ENCODE peak calls at places on chromosome X, in eight cellular contexts. N is heart left ventricle, B is Calu3, L is activated B cell treated with CpG ODN at 0.5 μM for 24 hours, H is upper lobe of left lung, J is endodermal cell, E is ascending aorta, O is GM10248. K is an unnamed sample.

GRCh38 chrX:26597981-26598380 is 382.0 kb downstream of the MAGEB5 start:
- DNase-seq in H (no peak), E (no peak), L (no peak), N (no peak), J (no peak), B (no peak), O (no peak), K (no peak)

GRCh38 chrX:20361081-20361889 is 94.6 kb upstream of the RPS6KA3 start:
- DNase-seq in J (no peak), E (no peak), L (no peak), B (peak), H (peak), O (no peak), N (no peak), K (no peak)

GRCh38 chrX:92247076-92247475 is 467.9 kb downstream of the PCDH11X start:
- DNase-seq in E (no peak), J (no peak), H (no peak), B (no peak), O (no peak), N (no peak), L (no peak), K (no peak)

GRCh38 chrX:150408561-150408960 is 45.4 kb downstream of the MAMLD1 start:
- DNase-seq in H (no peak), J (no peak), B (no peak), O (no peak), L (no peak), N (no peak), E (no peak), K (no peak)

GRCh38 chrX:56792270-56793111 is 63.4 kb downstream of the NBDY start:
- DNase-seq in H (peak), B (no peak), J (peak), E (no peak), N (no peak), L (no peak), O (no peak), K (no peak)

GRCh38 chrX:150361777-150362351 is 1.3 kb upstream of the MAMLD1 start:
- DNase-seq in N (peak), B (peak), O (no peak), L (peak), H (no peak), E (no peak), J (peak), K (peak)

GRCh38 chrX:48683411-48683982 is at the start of gene WAS:
- DNase-seq in J (no peak), H (peak), L (peak), B (no peak), E (no peak), N (no peak), O (peak), K (no peak)

GRCh38 chrX:130877892-130878321 is 25.1 kb downstream of the ENOX2 start:
- DNase-seq in J (no peak), O (no peak), B (no peak), H (no peak), N (no peak), E (no peak), L (no peak), K (no peak)

GRCh38 chrX:76420237-76420636 is 7.3 kb upstream of the MAGEE1 start:
- DNase-seq in J (no peak), N (no peak), L (no peak), H (no peak), B (no peak), E (no peak), O (no peak), K (no peak)

GRCh38 chrX:72330131-72330530 is 24.4 kb upstream of the CITED1 start:
- DNase-seq in J (no peak), L (no peak), O (no peak), E (no peak), H (no peak), B (no peak), N (no peak), K (no peak)

DNA sequence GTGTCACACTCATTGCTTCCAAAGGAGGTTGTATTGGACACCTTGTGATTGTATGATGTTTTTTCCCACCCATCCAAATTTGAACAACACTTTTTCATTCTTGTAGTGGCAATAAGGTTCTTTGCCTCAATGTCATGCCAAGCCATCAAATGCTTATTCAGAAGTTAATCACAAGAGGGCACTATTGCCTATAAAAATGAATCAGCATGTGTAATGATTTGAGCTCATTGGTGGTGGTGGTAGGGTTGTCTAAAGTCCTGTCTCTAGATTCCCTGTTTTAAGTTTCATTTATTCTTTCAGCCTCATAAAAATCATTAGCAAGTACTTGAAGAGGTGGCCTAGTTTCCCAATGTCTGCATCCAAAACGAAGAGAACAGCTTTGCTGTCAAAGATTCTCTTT is 37.0 kb downstream of the IRS4 start:
- DNase-seq in E (no peak), H (no peak), L (no peak), J (no peak), O (peak), B (no peak), N (no peak), K (no peak)
- TF ChIP-seq CTCF in E (no peak), H (no peak), L (no peak), J (peak), O (peak), B (no peak), N (no peak), K (peak)

GRCh38 chrX:10787264-10787663 is 166.9 kb upstream of the MID1 start:
- DNase-seq in H (no peak), J (no peak), O (no peak), E (no peak), L (no peak), B (no peak), N (no peak), K (no peak)
- TF ChIP-seq CTCF in H (no peak), J (no peak), O (no peak), E (no peak), L (no peak), B (no peak), N (no peak), K (no peak)

DNA sequence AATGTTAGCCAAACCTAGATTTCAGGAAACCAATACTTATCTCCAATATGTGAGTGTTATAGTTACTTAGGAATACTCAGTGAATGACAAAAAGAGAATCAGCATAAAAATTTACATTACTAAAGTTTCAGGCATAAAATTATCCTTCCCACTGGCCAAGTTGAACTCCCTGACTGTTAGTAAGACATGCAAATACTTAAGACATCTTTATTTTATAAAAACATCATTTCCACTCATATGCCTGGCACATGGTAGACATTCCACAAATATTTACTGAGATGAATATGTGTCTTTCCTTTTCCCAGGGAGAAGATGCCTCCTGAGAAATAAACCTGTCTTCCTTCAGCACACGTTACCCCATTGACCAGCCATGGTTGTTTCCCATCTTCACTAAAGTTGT is 7.3 kb downstream of the VEGFD start:
- DNase-seq in N (no peak), J (no peak), E (no peak), L (no peak), B (no peak), H (no peak), O (no peak), K (no peak)
- TF ChIP-seq CTCF in N (no peak), J (no peak), E (no peak), L (no peak), B (no peak), H (no peak), O (no peak), K (no peak)

GRCh38 chrX:49756692-49757091 is 60.9 kb upstream of the PAGE1 start:
- DNase-seq in J (no peak), E (no peak), B (no peak), N (no peak), O (no peak), H (no peak), L (no peak), K (no peak)

GRCh38 chrX:49753691-49754090 is 57.9 kb upstream of the PAGE1 start:
- DNase-seq in N (no peak), H (no peak), E (no peak), B (no peak), J (no peak), O (no peak), L (no peak), K (no peak)

GRCh38 chrX:49748211-49748956 is 52.6 kb upstream of the PAGE1 start:
- DNase-seq in B (no peak), L (no peak), O (no peak), E (no peak), J (no peak), H (no peak), N (no peak), K (no peak)

DNA sequence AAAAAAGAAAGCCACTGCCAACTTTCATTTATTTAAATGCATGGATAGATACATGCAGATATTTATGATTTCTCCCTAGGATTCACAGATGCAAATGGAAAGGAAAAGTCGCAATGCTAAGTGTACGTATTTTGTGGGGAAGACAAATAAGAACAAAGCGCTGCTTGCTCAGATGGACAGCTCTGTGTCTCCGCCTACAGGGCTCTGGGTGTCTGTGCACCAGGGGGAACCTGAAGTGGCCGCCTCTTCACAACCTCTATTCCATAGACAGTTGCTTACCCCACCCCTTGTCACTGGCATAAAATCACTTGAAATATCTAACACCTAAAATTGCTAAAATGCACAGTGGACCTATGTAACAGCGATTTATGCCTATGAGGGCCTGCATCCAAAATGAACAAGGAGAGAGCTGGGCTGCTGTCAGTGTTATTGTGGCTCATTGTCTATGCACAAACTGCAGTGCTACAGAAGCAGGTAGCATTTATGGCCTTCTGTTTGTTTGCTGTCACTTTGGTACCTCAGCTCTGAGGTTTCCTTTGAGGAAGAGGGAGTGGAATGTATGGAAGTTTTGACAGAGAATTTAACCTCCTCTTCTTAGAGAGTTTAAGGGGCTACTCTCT is 58.6 kb upstream of the PAGE1 start:
- DNase-seq in J (peak), E (no peak), H (peak), B (peak), O (peak), L (no peak), N (no peak), K (peak)
- TF ChIP-seq CTCF in J (peak), E (no peak), H (peak), B (peak), O (peak), L (no peak), N (peak), K (peak)

GRCh38 chrX:74465424-74465823 is 44.1 kb downstream of the SLC16A2 start:
- DNase-seq in B (no peak), J (no peak), E (no peak), L (no peak), O (no peak), N (no peak), H (no peak), K (no peak)

GRCh38 chrX:74467656-74468055 is 46.4 kb downstream of the SLC16A2 start:
- DNase-seq in E (no peak), J (no peak), H (no peak), N (no peak), O (no peak), B (no peak), L (no peak), K (no peak)

GRCh38 chrX:74458738-74459137 is 37.4 kb downstream of the SLC16A2 start:
- DNase-seq in B (no peak), O (no peak), N (no peak), L (no peak), J (no peak), E (no peak), H (no peak), K (no peak)

GRCh38 chrX:74461384-74461783 is 40.1 kb downstream of the SLC16A2 start:
- DNase-seq in O (no peak), B (no peak), L (no peak), E (no peak), J (no peak), N (no peak), H (no peak), K (no peak)

DNA sequence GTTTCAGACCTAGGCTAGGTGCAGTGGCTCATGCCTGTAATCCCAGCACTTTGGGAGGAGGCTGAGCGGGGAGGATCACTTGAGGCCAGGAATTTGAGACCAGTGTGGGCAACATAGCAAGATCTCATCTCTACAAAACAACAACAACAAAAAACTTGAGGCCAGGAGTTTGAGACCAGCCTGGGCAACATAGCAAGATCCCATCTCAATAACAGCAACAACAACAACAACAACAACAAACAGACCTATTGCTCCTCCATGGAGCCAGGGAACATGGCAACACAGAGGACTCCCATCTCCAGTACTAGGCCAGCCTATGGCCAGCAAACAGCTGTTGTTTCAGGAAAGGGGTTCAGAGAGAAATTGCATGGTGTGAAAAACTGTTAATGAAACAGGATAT is 43.4 kb downstream of the SLC16A2 start:
- DNase-seq in N (no peak), H (no peak), O (no peak), L (no peak), B (no peak), J (no peak), E (no peak), K (no peak)
- TF ChIP-seq CTCF in N (no peak), H (no peak), O (no peak), L (no peak), B (no peak), J (no peak), E (no peak), K (no peak)

DNA sequence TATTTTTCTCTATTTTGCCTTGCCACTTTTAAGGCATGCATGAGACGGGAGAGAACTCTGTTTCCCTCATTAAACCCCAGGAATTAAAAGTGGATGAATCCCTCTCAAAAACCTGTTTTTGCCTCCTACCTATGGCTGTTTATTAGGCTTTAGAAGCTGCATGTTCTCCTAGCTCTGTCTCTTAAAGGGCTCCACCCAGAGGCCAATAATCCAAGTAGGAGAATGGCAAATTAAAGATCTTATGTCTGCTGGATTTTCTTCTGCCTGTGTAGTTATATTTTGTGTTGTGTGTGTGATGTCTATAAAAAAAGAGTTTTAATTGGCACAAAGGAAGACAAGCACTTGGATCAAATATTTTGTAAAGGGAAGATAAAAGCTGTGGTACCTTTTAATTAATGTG is 32.4 kb downstream of the MAGEC1 start:
- DNase-seq in L (no peak), H (no peak), N (no peak), J (no peak), B (no peak), E (no peak), O (no peak), K (no peak)
- TF ChIP-seq CTCF in L (no peak), H (no peak), N (no peak), J (peak), B (no peak), E (no peak), O (no peak), K (no peak)

GRCh38 chrX:118179718-118180117 is 63.1 kb upstream of the KLHL13 start:
- DNase-seq in B (no peak), N (no peak), L (no peak), E (no peak), O (no peak), J (no peak), H (no peak), K (no peak)

GRCh38 chrX:118181030-118181429 is 64.4 kb upstream of the KLHL13 start:
- DNase-seq in E (no peak), N (no peak), H (no peak), O (no peak), B (no peak), J (no peak), L (no peak), K (no peak)

GRCh38 chrX:118182050-118182449 is 65.4 kb upstream of the KLHL13 start:
- DNase-seq in B (no peak), E (no peak), O (no peak), N (no peak), J (no peak), L (no peak), H (no peak), K (no peak)

GRCh38 chrX:118179161-118179560 is 62.6 kb upstream of the KLHL13 start:
- DNase-seq in E (no peak), N (no peak), H (no peak), J (no peak), O (no peak), L (no peak), B (no peak), K (no peak)

DNA sequence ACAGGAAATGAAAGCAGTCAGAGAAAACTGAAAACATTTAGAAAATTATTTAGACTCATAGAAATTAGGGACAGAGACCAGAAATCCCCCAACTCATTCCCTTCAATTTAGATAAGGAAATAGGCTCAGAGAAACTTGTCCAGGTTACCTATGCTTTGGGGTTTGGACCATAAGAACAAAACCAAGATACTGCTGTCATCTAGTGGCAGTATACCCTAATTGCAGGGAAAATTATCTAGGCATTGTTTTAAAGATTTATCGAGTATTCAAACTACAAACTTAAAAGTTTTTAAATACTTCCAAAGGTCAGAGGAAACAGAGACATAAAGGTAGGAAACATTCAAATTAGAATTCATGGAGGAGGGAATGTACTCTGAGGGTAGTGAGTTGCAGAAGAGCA is 67.0 kb upstream of the KLHL13 start:
- DNase-seq in H (no peak), O (no peak), J (no peak), B (no peak), E (no peak), L (no peak), N (no peak), K (no peak)
- TF ChIP-seq CTCF in H (no peak), O (no peak), J (peak), B (no peak), E (no peak), L (no peak), N (no peak), K (no peak)

DNA sequence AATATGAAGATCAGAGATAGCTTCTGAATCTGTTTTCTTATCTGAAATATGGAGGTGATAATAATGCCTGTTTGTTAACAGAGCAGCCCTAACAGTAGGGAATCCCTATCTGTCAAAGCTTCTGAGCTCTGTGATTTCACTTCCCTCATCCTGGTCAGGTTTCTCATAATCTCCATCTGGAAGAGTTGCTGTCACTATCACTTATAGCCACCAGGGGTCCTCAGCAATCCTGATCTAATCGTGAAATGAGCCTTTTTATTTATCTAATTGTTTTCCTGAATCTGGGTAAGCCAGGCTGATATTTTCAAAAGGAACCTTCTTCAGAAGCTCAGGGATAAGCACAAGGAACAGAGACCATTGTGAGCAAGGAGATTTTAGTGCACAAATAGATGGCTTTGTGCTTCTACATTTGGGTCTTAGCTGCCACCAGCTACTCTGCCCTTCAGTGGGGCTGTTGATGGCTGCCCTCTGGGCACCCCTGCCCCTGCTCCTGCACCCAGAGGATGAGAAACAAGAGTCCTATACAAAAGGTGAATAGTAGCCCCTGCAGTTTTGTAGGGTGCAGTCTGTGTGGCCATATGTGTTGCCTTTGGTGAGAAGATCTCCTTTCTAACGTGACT is 196.4 kb upstream of the RADX start:
- DNase-seq in H (no peak), N (no peak), L (no peak), J (peak), E (no peak), B (peak), O (peak), K (no peak)
- TF ChIP-seq CTCF in H (no peak), N (peak), L (peak), J (peak), E (no peak), B (peak), O (peak), K (peak)

GRCh38 chrX:114580336-114580735 is 3.5 kb upstream of the HTR2C start:
- DNase-seq in E (no peak), H (no peak), J (no peak), B (no peak), L (no peak), N (no peak), O (no peak), K (no peak)
- TF ChIP-seq CTCF in E (no peak), H (no peak), J (peak), B (no peak), L (no peak), N (no peak), O (no peak), K (no peak)

GRCh38 chrX:154384284-154384892 is 5.3 kb downstream of the EMD start:
- DNase-seq in B (no peak), O (no peak), L (no peak), J (no peak), N (no peak), E (no peak), H (no peak), K (no peak)
- TF ChIP-seq CTCF in B (no peak), O (no peak), L (no peak), J (peak), N (peak), E (peak), H (no peak), K (no peak)

K was measured in mesothelial cell of epicardium.